ENCODE peak calls at places on chromosomes 7 and 10, in eight cellular contexts. U is SK-N-SH; C is amniotic stem cell; H is activated effector memory CD4-positive, alpha-beta T cell treated with anti-CD3 and anti-CD28 coated beads, Interleukin-2, amount 50 U/mL, for 16 hours; B is CD4-positive, alpha-beta memory T cell; Z is activated T-cell treated with anti-CD3 and anti-CD28 coated beads, Interleukin-2, amount 50 U/mL, for 72 hours; M is fibroblast of the aortic adventitia; O is T1000. L is an unnamed sample.

GRCh38 chr7:136728945-136729344 is 139.5 kb upstream of the CHRM2 start:
- DNase-seq in U (no peak), Z (no peak), C (no peak), O (no peak), B (no peak), H (no peak), M (no peak), L (no peak)

GRCh38 chr7:29987821-29988317 is 1.7 kb downstream of the SCRN1 start:
- DNase-seq in M (peak), H (no peak), C (peak), U (peak), Z (no peak), B (no peak), O (peak), L (peak)

GRCh38 chr7:11709240-11709639 is 122.8 kb downstream of the THSD7A start:
- DNase-seq in B (no peak), C (no peak), U (no peak), Z (no peak), M (no peak), H (no peak), O (no peak), L (no peak)

GRCh38 chr10:75825220-75825619 is 393.8 kb downstream of the LRMDA start:
- DNase-seq in M (no peak), U (no peak), O (no peak), H (no peak), B (no peak), Z (no peak), C (no peak), L (no peak)

GRCh38 chr10:29849434-29849833 is 210.0 kb downstream of the JCAD start:
- DNase-seq in M (peak), H (no peak), C (no peak), Z (no peak), B (no peak), U (peak), O (no peak), L (no peak)

GRCh38 chr10:5629789-5630436 is 36.5 kb downstream of the ASB13 start:
- DNase-seq in Z (peak), C (peak), M (peak), O (no peak), U (peak), H (peak), B (peak), L (peak)

GRCh38 chr7:118158766-118159165 is 25.2 kb upstream of the LSM8 start:
- DNase-seq in U (no peak), O (no peak), Z (no peak), C (no peak), H (no peak), M (no peak), B (no peak), L (no peak)

GRCh38 chr10:6400331-6400730 is 179.7 kb downstream of the PRKCQ start:
- DNase-seq in U (no peak), H (no peak), M (no peak), B (no peak), O (no peak), C (no peak), Z (no peak), L (no peak)

GRCh38 chr7:3207387-3207786 is 93.7 kb upstream of the SDK1 start:
- DNase-seq in Z (no peak), B (no peak), U (no peak), C (no peak), M (no peak), H (peak), O (no peak), L (no peak)

GRCh38 chr10:13617146-13617545 is 30.4 kb downstream of the PRPF18 start:
- DNase-seq in H (no peak), C (no peak), O (no peak), Z (no peak), B (no peak), U (no peak), M (no peak), L (no peak)

GRCh38 chr7:73831656-73832579 is 1.1 kb downstream of the CLDN4 start:
- DNase-seq in C (no peak), U (no peak), M (no peak), B (no peak), H (no peak), O (no peak), Z (no peak), L (no peak)

GRCh38 chr7:113217314-113217713 is 99.0 kb upstream of the SMIM30 start:
- DNase-seq in B (no peak), C (no peak), O (no peak), Z (no peak), U (no peak), M (no peak), H (no peak), L (no peak)

GRCh38 chr7:131553906-131554305 is 2.5 kb downstream of the PODXL start:
- DNase-seq in Z (no peak), M (no peak), H (no peak), C (no peak), U (no peak), B (no peak), O (no peak), L (no peak)

GRCh38 chr10:124744688-124745055 is 494 bp upstream of the FAM53B start:
- DNase-seq in O (no peak), U (no peak), H (no peak), Z (no peak), B (no peak), M (peak), C (peak), L (peak)

GRCh38 chr7:112788778-112789343 is 1.3 kb downstream of the TMEM168 start:
- DNase-seq in C (no peak), B (no peak), M (peak), Z (no peak), U (no peak), O (no peak), H (no peak), L (no peak)

GRCh38 chr10:121322046-121322445 is 276.2 kb downstream of the FGFR2 start:
- DNase-seq in H (no peak), U (no peak), C (no peak), Z (no peak), O (no peak), M (no peak), B (no peak), L (no peak)

GRCh38 chr7:137757146-137757925 is 89.4 kb downstream of the DGKI start:
- DNase-seq in H (no peak), Z (no peak), C (no peak), M (no peak), U (no peak), O (no peak), B (no peak), L (no peak)

GRCh38 chr10:28774051-28774995 is 97.0 kb downstream of the BAMBI start:
- DNase-seq in M (no peak), H (no peak), O (no peak), Z (no peak), U (peak), B (no peak), C (no peak), L (no peak)

GRCh38 chr10:28926932-28927331 is 249.6 kb downstream of the BAMBI start:
- DNase-seq in Z (no peak), H (no peak), C (no peak), B (no peak), U (no peak), O (no peak), M (no peak), L (no peak)

GRCh38 chr7:24756989-24757798 is at the start of gene GSDME:
- DNase-seq in C (peak), Z (peak), U (peak), M (peak), B (peak), H (peak), O (peak), L (peak)

GRCh38 chr10:23157239-23157661 is 34.9 kb upstream of the PTF1A start:
- DNase-seq in H (no peak), M (no peak), C (no peak), O (no peak), U (no peak), Z (no peak), B (no peak), L (no peak)

GRCh38 chr7:25897261-25897782 is 254.7 kb upstream of the NFE2L3 start:
- DNase-seq in B (no peak), H (no peak), M (no peak), C (no peak), Z (no peak), O (no peak), U (no peak), L (no peak)

GRCh38 chr10:129332476-129332875 is 134.6 kb upstream of the MGMT start:
- DNase-seq in B (peak), H (no peak), Z (peak), U (peak), O (no peak), M (no peak), C (no peak), L (peak)

GRCh38 chr10:71326464-71326881 is 7.4 kb downstream of the SLC29A3 start:
- DNase-seq in M (no peak), C (no peak), O (no peak), B (no peak), U (no peak), H (no peak), Z (no peak), L (no peak)

GRCh38 chr10:102310356-102311024 is 65.2 kb downstream of the GBF1 start:
- DNase-seq in B (no peak), H (no peak), M (peak), C (peak), U (no peak), Z (no peak), O (no peak), L (peak)

GRCh38 chr7:43248961-43249807 is 136.7 kb downstream of the HECW1 start:
- DNase-seq in C (no peak), O (peak), U (no peak), H (no peak), B (no peak), M (peak), Z (no peak), L (peak)

GRCh38 chr10:71339796-71340589 is 20.9 kb downstream of the SLC29A3 start:
- DNase-seq in C (no peak), U (no peak), M (no peak), Z (no peak), B (no peak), O (no peak), H (no peak), L (peak)

GRCh38 chr7:39130304-39130703 is 152.6 kb downstream of the POU6F2 start:
- DNase-seq in C (no peak), U (no peak), M (peak), O (no peak), Z (no peak), H (no peak), B (no peak), L (no peak)

GRCh38 chr7:100371561-100372171 is 1.6 kb upstream of the PILRA start:
- DNase-seq in C (no peak), H (no peak), Z (no peak), O (no peak), U (no peak), B (no peak), M (no peak), L (no peak)

GRCh38 chr10:5293691-5294550 is 70.8 kb upstream of the UCN3 start:
- DNase-seq in C (no peak), U (peak), Z (peak), M (no peak), H (peak), B (peak), O (peak), L (peak)

GRCh38 chr7:94276046-94276445 is 118.6 kb upstream of the COL1A2 start:
- DNase-seq in B (no peak), C (no peak), M (no peak), H (no peak), Z (no peak), U (peak), O (no peak), L (no peak)

GRCh38 chr10:132363921-132364593 is 32.1 kb downstream of the LRRC27 start:
- DNase-seq in O (no peak), M (no peak), H (peak), U (peak), B (no peak), Z (no peak), C (no peak), L (peak)

GRCh38 chr10:117005454-117006055 is 568 bp upstream of the SHTN1 start:
- DNase-seq in Z (no peak), B (no peak), H (no peak), C (no peak), M (no peak), O (no peak), U (no peak), L (peak)

L was measured in HuH-7.